ENCODE peak calls at places on chromosomes 16 and 17, in nine cellular contexts. L is stimulated activated CD4-positive, alpha-beta T cell treated with anti-CD3 and anti-CD28 coated beads, Interleukin-15, amount 100 ng/mL, for 1 hour; G is iPS-NIHi11; J is activated naive CD4-positive, alpha-beta T cell; P is mesothelial cell of epicardium; V is germinal center; Y is cortex of kidney; A is activated naive CD8-positive, alpha-beta T cell treated with anti-CD3 and anti-CD28 coated beads, Interleukin-2, amount 50 U/mL, for 16 hours; S is activated CD4-positive, CD25-positive, alpha-beta regulatory T cell treated with anti-CD3 and anti-CD28 coated beads, Interleukin-2, amount 50 U/mL, for 72 hours. Z is an unnamed sample.

GRCh38 chr16:19153876-19154275 is 14.2 kb upstream of the SYT17 start:
- DNase-seq in L (no peak), V (no peak), P (no peak), G (peak; percentile 55), Y (no peak), S (no peak), A (no peak), J (no peak), Z (no peak)

GRCh38 chr17:82614095-82614631 is 34.1 kb downstream of the WDR45B start:
- DNase-seq in L (no peak), A (no peak), G (no peak), J (no peak), P (no peak), Y (no peak), S (no peak), V (no peak), Z (no peak)

GRCh38 chr16:17334096-17334495 is 136.7 kb downstream of the XYLT1 start:
- DNase-seq in L (no peak), V (no peak), A (no peak), Y (no peak), S (no peak), G (no peak), J (no peak), P (no peak), Z (no peak)

GRCh38 chr17:47618416-47618815 is 31.3 kb upstream of the KPNB1 start:
- DNase-seq in G (peak; percentile 10), S (no peak), P (no peak), A (no peak), L (no peak), V (no peak), Y (no peak), J (no peak), Z (no peak)

GRCh38 chr17:56833023-56833811 is 503 bp downstream of the C17orf67 start:
- DNase-seq in L (peak; percentile 42), P (peak; percentile 65), J (peak; percentile 74), S (peak; percentile 54), G (peak; percentile 78), Y (no peak), A (peak; percentile 38), V (peak; percentile 60), Z (peak; percentile 69)

GRCh38 chr16:84059946-84060901 is 17.6 kb upstream of the SLC38A8 start:
- DNase-seq in A (no peak), S (no peak), P (no peak), L (no peak), G (no peak), Y (no peak), J (no peak), V (no peak), Z (no peak)

GRCh38 chr17:75486151-75486550 is 29.2 kb downstream of the CASKIN2 start:
- DNase-seq in S (no peak), A (no peak), Y (no peak), G (no peak), L (no peak), J (no peak), V (no peak), P (no peak), Z (no peak)

GRCh38 chr17:76672270-76672851 is 28.8 kb upstream of the ST6GALNAC1 start:
- DNase-seq in J (no peak), L (no peak), Y (no peak), P (no peak), G (no peak), S (no peak), A (no peak), V (no peak), Z (no peak)

GRCh38 chr16:16062023-16062932 is 112.9 kb downstream of the ABCC1 start:
- DNase-seq in V (peak; percentile 42), Y (no peak), L (no peak), G (no peak), P (no peak), A (no peak), J (no peak), S (no peak), Z (peak; percentile 53)

GRCh38 chr17:2337811-2338657 is 733 bp downstream of the SGSM2 start:
- DNase-seq in L (peak; percentile 30), P (peak; percentile 69), G (peak; percentile 89), V (peak; percentile 72), S (peak; percentile 68), A (peak; percentile 24), J (no peak), Y (no peak), Z (peak; percentile 43)

GRCh38 chr16:74521691-74522090 is 85.2 kb downstream of the GLG1 start:
- DNase-seq in P (no peak), A (no peak), G (no peak), S (no peak), V (no peak), Y (no peak), L (no peak), J (no peak), Z (no peak)

GRCh38 chr17:80449194-80449929 is 27.0 kb downstream of the NPTX1 start:
- DNase-seq in P (no peak), S (no peak), Y (no peak), L (no peak), V (no peak), J (no peak), G (no peak), A (no peak), Z (no peak)

GRCh38 chr17:34226011-34226410 is 29.1 kb upstream of the CCL2 start:
- DNase-seq in L (no peak), J (no peak), Y (no peak), V (no peak), P (no peak), S (no peak), A (no peak), G (no peak), Z (no peak)

GRCh38 chr16:49608095-49608494 is 234.5 kb downstream of the C16orf78 start:
- DNase-seq in S (peak; percentile 3), V (no peak), P (peak; percentile 37), G (peak; percentile 51), Y (no peak), L (no peak), A (no peak), J (no peak), Z (no peak)

GRCh38 chr16:88566158-88566557 is 4.0 kb upstream of the ZC3H18 start:
- DNase-seq in G (no peak), P (no peak), V (no peak), A (no peak), L (peak; percentile 34), J (no peak), S (peak; percentile 49), Y (no peak), Z (no peak)

GRCh38 chr16:89707695-89708094 is 6.2 kb upstream of the SPATA2L start:
- DNase-seq in L (no peak), J (no peak), P (no peak), Y (no peak), G (no peak), S (no peak), V (no peak), A (no peak), Z (no peak)

GRCh38 chr16:88527186-88527936 is 42.8 kb upstream of the ZC3H18 start:
- DNase-seq in V (peak; percentile 71), J (peak; percentile 52), G (peak; percentile 87), P (peak; percentile 80), S (peak; percentile 74), A (peak; percentile 46), Y (no peak), L (peak; percentile 59), Z (peak; percentile 38)

GRCh38 chr17:27538156-27538955 is 82.1 kb downstream of the KSR1 start:
- DNase-seq in L (no peak), A (no peak), G (no peak), J (no peak), P (no peak), S (no peak), V (no peak), Y (no peak), Z (no peak)

GRCh38 chr17:47012457-47012856 is 33.4 kb upstream of the RPRML start:
- DNase-seq in S (no peak), V (no peak), Y (no peak), L (no peak), A (no peak), P (no peak), J (no peak), G (no peak), Z (no peak)

GRCh38 chr16:66508914-66509496 is 40.9 kb downstream of the TK2 start:
- DNase-seq in L (no peak), J (no peak), G (no peak), Y (no peak), P (no peak), S (no peak), V (no peak), A (no peak), Z (no peak)

GRCh38 chr16:2040450-2041105 is 7.1 kb downstream of the NTHL1 start:
- DNase-seq in V (no peak), Y (no peak), L (no peak), G (no peak), J (no peak), S (no peak), P (no peak), A (no peak), Z (no peak)

GRCh38 chr16:14179116-14179515 is 108.0 kb downstream of the MRTFB start:
- DNase-seq in L (no peak), A (no peak), Y (no peak), P (no peak), G (no peak), S (no peak), J (no peak), V (no peak), Z (no peak)

GRCh38 chr17:59485018-59485417 is 80.4 kb upstream of the DHX40 start:
- DNase-seq in Y (no peak), P (no peak), S (no peak), L (no peak), J (no peak), G (no peak), A (no peak), V (no peak), Z (no peak)

GRCh38 chr16:12017583-12017982 is 41.0 kb downstream of the SNX29 start:
- DNase-seq in A (no peak), J (no peak), S (no peak), G (no peak), P (no peak), Y (no peak), V (no peak), L (no peak), Z (no peak)

GRCh38 chr16:54934536-54935410 is 4.1 kb downstream of the IRX5 start:
- DNase-seq in S (no peak), L (no peak), J (no peak), V (no peak), G (no peak), A (no peak), Y (no peak), P (peak; percentile 62), Z (no peak)

GRCh38 chr16:27698746-27699145 is 148.8 kb downstream of the KATNIP start:
- DNase-seq in G (no peak), S (no peak), L (no peak), P (no peak), V (no peak), Y (no peak), A (no peak), J (no peak), Z (no peak)

GRCh38 chr17:18187816-18188761 is 4.5 kb downstream of the ALKBH5 start:
- DNase-seq in J (no peak), G (no peak), A (no peak), V (no peak), P (no peak), S (peak; percentile 41), Y (no peak), L (no peak), Z (no peak)

GRCh38 chr17:81349397-81350319 is 45.6 kb upstream of the BAHCC1 start:
- DNase-seq in A (no peak), L (no peak), S (no peak), P (no peak), J (no peak), G (no peak), Y (no peak), V (no peak), Z (no peak)

GRCh38 chr17:75013077-75013391 is 564 bp downstream of the MRPL58 start:
- DNase-seq in A (no peak), V (no peak), P (no peak), G (no peak), Y (no peak), S (no peak), J (no peak), L (no peak), Z (no peak)

GRCh38 chr17:9771465-9771864 is 19.9 kb downstream of the DHRS7C start:
- DNase-seq in G (no peak), S (no peak), J (no peak), V (no peak), L (no peak), P (no peak), A (no peak), Y (no peak), Z (no peak)

GRCh38 chr17:27438631-27439030 is 17.6 kb upstream of the KSR1 start:
- DNase-seq in P (no peak), Y (no peak), V (no peak), J (no peak), G (no peak), A (no peak), S (no peak), L (no peak), Z (no peak)